ENCODE peak calls at places on chromosomes 5 and 9, in five cellular contexts. C is iris pigment epithelial cell, E is psoas muscle, X is ovary, Q is Karpas-422. G is an unnamed sample.

GRCh38 chr9:93119953-93120845 is 13.9 kb downstream of the NINJ1 start:
- DNase-seq in C (peak), E (peak), X (peak), Q (peak), G (peak)

GRCh38 chr5:76472338-76473336 is 69.6 kb downstream of the IQGAP2 start:
- DNase-seq in C (peak), E (no peak), X (no peak), Q (no peak), G (no peak)

GRCh38 chr5:112691758-112692157 is 45.9 kb upstream of the APC start:
- DNase-seq in C (peak), E (no peak), X (no peak), Q (peak), G (peak)

GRCh38 chr5:61732376-61732775 is 400.3 kb downstream of the ZSWIM6 start:
- DNase-seq in C (no peak), E (no peak), X (no peak), Q (no peak), G (no peak)

GRCh38 chr9:68780735-68781134 is 75.7 kb downstream of the PIP5K1B start:
- DNase-seq in C (peak), E (no peak), X (no peak), Q (no peak), G (peak)

GRCh38 chr9:21605489-21605931 is 123.4 kb upstream of the IFNE start:
- DNase-seq in C (peak), E (no peak), X (no peak), Q (no peak), G (peak)

GRCh38 chr9:129932303-129933151 is 97.3 kb downstream of the USP20 start:
- DNase-seq in C (peak), E (no peak), X (no peak), Q (no peak), G (peak)

GRCh38 chr5:109145139-109145538 is 264.6 kb downstream of the PJA2 start:
- DNase-seq in C (no peak), E (no peak), X (no peak), Q (no peak), G (no peak)

GRCh38 chr5:24401767-24402166 is 243.0 kb downstream of the CDH10 start:
- DNase-seq in C (peak), E (no peak), X (no peak), Q (no peak), G (no peak)